ENCODE peak calls at places on chromosomes 7 and 10, in ten cellular contexts. L, Y, T, H, J, R, A, N, X and S are unnamed samples.

GRCh38 chr7:69837387-69838068 is 239.3 kb downstream of the AUTS2 start:
- DNase-seq in L (peak; percentile 90), X (no peak), A (no peak), T (no peak), H (peak; percentile 42), R (no peak), J (no peak), Y (no peak), N (no peak), S (no peak)

GRCh38 chr7:73828107-73828803 is 2.5 kb upstream of the CLDN4 start:
- DNase-seq in L (peak; percentile 90), H (peak; percentile 40), J (peak; percentile 64), X (no peak), T (no peak), R (peak; percentile 76), N (peak; percentile 63), A (peak; percentile 75), Y (no peak), S (no peak)

GRCh38 chr7:30791126-30791525 is 19.9 kb downstream of the MINDY4 start:
- DNase-seq in T (no peak), J (no peak), A (no peak), Y (no peak), X (no peak), N (no peak), R (peak; percentile 28), L (peak; percentile 36), H (no peak), S (no peak)

GRCh38 chr10:73113543-73113942 is 3.3 kb downstream of the NUDT13 start:
- DNase-seq in Y (no peak), L (no peak), X (no peak), A (no peak), J (peak; percentile 45), R (no peak), N (no peak), H (peak; percentile 36), T (no peak), S (no peak)

GRCh38 chr7:377069-378040 is 87.4 kb downstream of the FOXL3 start:
- DNase-seq in R (no peak), N (peak; percentile 42), L (no peak), H (no peak), J (no peak), X (peak; percentile 40), T (peak; percentile 20), Y (peak; percentile 55), A (no peak), S (no peak)

GRCh38 chr10:117860823-117861222 is 185.9 kb downstream of the RAB11FIP2 start:
- DNase-seq in X (no peak), J (peak; percentile 1), A (peak; percentile 28), N (no peak), R (no peak), Y (no peak), T (no peak), L (peak; percentile 37), H (peak; percentile 17), S (no peak)

GRCh38 chr7:2701832-2702593 is 14.0 kb downstream of the AMZ1 start:
- DNase-seq in X (peak; percentile 75), R (no peak), H (peak; percentile 42), J (peak; percentile 57), N (no peak), A (no peak), Y (peak; percentile 94), L (no peak), T (peak; percentile 55), S (no peak)

GRCh38 chr7:196283-196682 is 3.9 kb downstream of the FAM20C start:
- DNase-seq in H (no peak), Y (no peak), T (no peak), J (no peak), R (no peak), X (no peak), N (no peak), L (no peak), A (no peak), S (no peak)

GRCh38 chr7:131527462-131527861 is 29.0 kb downstream of the PODXL start:
- DNase-seq in A (no peak), Y (no peak), T (no peak), J (no peak), X (no peak), N (no peak), H (no peak), R (no peak), L (no peak), S (no peak)

GRCh38 chr7:39950473-39951155 is 558 bp downstream of the CDK13 start:
- DNase-seq in T (no peak), N (peak; percentile 51), Y (peak; percentile 73), H (peak; percentile 59), A (peak; percentile 39), L (peak; percentile 53), J (peak; percentile 40), X (peak; percentile 76), R (peak; percentile 51), S (no peak)

GRCh38 chr7:43193905-43194304 is 81.5 kb downstream of the HECW1 start:
- DNase-seq in N (no peak), R (no peak), X (no peak), J (no peak), L (peak; percentile 86), Y (no peak), T (no peak), A (no peak), H (no peak), S (no peak)

GRCh38 chr10:119344381-119344780 is 137.0 kb downstream of the GRK5 start:
- DNase-seq in A (no peak), L (no peak), N (no peak), R (no peak), Y (no peak), J (no peak), T (no peak), H (no peak), X (no peak), S (no peak)

GRCh38 chr7:81637527-81637926 is 132.3 kb downstream of the HGF start:
- DNase-seq in H (no peak), A (no peak), T (no peak), Y (no peak), L (no peak), N (no peak), R (no peak), J (no peak), X (no peak), S (no peak)
- H3K4me3 ChIP-seq in H (no peak overlapping the region), A (no peak overlapping the region), T (no peak overlapping the region), Y (no peak overlapping the region), L (no peak overlapping the region), N (no peak overlapping the region), R (no peak overlapping the region), J (no peak overlapping the region), X (no peak overlapping the region), S (no peak overlapping the region)

GRCh38 chr10:131315343-131315742 is 3.8 kb upstream of the TCERG1L start:
- DNase-seq in Y (no peak), T (no peak), X (no peak), R (no peak), L (no peak), N (no peak), H (peak; percentile 57), J (no peak), A (no peak), S (no peak)
- H3K27me3 ChIP-seq in Y (peaks cover 39% of the 10 kb centered on the region), T (no peaks in the 10 kb centered on the region), X (no peaks in the 10 kb centered on the region), R (peaks cover 8% of the 10 kb centered on the region), L (no peaks in the 10 kb centered on the region), N (peaks cover 9% of the 10 kb centered on the region), H (peaks cover 45% of the 10 kb centered on the region), J (no peaks in the 10 kb centered on the region), A (no peaks in the 10 kb centered on the region), S (peaks cover 22% of the 10 kb centered on the region)

DNA sequence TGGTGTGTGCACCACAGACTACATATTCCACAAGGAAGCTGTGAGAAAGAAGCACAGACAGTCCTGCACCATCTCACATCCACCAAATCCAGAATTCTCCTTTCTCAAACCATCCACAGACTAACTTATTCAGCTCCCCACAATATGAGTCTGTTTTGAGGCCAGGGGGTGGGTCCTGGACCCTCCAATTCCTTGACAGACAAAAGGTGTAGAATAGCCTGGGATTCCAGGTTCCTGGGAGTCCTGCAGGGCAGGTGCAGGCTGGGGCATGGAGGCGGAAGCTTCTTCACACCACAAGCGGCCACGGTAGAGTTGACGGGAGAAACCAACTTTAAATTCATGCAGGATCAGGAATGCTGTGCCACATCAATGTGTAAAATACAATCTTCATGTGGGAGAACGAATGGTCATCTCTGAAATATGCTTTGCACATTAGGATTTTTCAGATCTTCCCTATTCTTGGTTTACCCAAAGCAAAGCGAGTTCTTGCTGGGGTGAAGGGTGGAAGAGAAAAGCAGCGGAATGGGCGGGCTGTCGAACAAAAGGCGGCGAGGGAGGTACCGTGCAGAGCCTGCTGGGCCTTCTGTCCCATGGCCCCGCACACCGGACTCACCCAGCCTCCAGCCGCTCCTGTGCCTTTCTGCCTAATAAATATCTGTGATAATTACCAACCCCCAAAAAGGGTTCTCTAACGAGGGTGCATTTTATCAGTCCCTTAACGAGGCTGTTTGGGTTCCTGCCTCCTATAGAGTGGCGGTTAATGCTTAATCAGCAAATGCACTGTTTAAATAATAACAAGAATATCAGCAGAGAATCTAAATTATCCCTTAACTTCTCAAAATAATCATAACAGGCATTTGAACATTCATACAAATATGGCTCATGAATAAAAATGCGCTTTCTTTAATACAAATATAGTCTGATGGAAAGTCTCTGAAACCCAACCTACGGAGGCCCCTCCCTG is 514.0 kb downstream of the DNAJB6 start:
- DNase-seq in X (no peak), L (no peak), N (no peak), J (no peak), Y (no peak), A (no peak), T (no peak), H (no peak), R (no peak), S (no peak)
- H3K4me3 ChIP-seq in X (no peak overlapping the region), L (no peak overlapping the region), N (peak overlapping the region; percentile 31), J (no peak overlapping the region), Y (no peak overlapping the region), A (no peak overlapping the region), T (no peak overlapping the region), H (no peak overlapping the region), R (no peak overlapping the region), S (no peak overlapping the region)

GRCh38 chr10:132037676-132037975 is 28.1 kb upstream of the JAKMIP3 start:
- DNase-seq in X (no peak), Y (no peak), R (no peak), A (no peak), N (no peak), L (peak; percentile 63), H (no peak), J (no peak), T (no peak), S (no peak)

GRCh38 chr10:132040046-132040445 is 25.7 kb upstream of the JAKMIP3 start:
- DNase-seq in N (no peak), L (no peak), R (no peak), Y (no peak), X (no peak), H (no peak), A (no peak), T (no peak), J (no peak), S (no peak)

GRCh38 chr10:132041340-132041739 is 24.4 kb upstream of the JAKMIP3 start:
- DNase-seq in A (no peak), J (no peak), L (no peak), X (no peak), H (no peak), R (no peak), T (no peak), Y (no peak), N (no peak), S (no peak)

GRCh38 chr10:132036887-132037675 is 28.7 kb upstream of the JAKMIP3 start:
- DNase-seq in A (no peak), R (no peak), T (no peak), L (peak; percentile 76), H (no peak), J (no peak), X (no peak), Y (no peak), N (no peak), S (no peak)

DNA sequence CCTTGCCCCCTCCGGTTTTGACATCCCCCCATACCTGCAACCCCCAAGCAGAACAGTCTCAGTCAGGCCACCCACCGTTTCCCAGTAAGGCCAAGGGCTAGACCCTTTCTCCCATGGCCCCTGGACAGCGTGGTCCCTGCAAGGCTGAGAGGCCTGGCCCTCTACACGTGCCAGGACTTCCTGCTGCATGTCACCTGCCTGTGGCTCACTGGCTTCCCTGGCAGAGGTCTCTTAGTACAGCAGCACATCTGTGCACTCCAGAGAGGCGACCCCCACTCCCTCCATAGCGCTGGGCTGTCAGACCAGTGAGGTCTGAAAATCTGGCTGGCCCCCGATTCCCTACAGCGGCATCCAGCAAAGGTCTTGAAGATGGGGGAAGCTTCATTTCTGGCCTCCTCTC is 26.4 kb upstream of the JAKMIP3 start:
- DNase-seq in R (no peak), H (no peak), A (no peak), J (no peak), X (no peak), T (no peak), Y (no peak), N (no peak), L (no peak), S (no peak)
- H3K27me3 ChIP-seq in R (peaks cover 37% of the 10 kb centered on the region), H (peaks cover 86% of the 10 kb centered on the region), A (peaks cover 65% of the 10 kb centered on the region), J (peaks cover 67% of the 10 kb centered on the region), X (peaks cover 1% of the 10 kb centered on the region), T (no peaks in the 10 kb centered on the region), Y (peaks cover 64% of the 10 kb centered on the region), N (peaks cover 6% of the 10 kb centered on the region), L (peaks cover 16% of the 10 kb centered on the region), S (peaks cover 48% of the 10 kb centered on the region)